ENCODE peak calls at places on chromosomes 16 and 17, in five cellular contexts. G is OCI-LY7; I is fibroblast of the aortic adventitia; T is RWPE1; R is stimulated activated CD4-positive, alpha-beta T cell treated with anti-CD3 and anti-CD28 coated beads, Interleukin-4, amount 100 ng/mL, for 1 hour. W is an unnamed sample.

GRCh38 chr17:50051606-50052005 is 4.3 kb upstream of the ITGA3 start:
- DNase-seq in G (no peak), I (no peak), T (no peak), R (no peak), W (no peak)

GRCh38 chr16:11587643-11588247 is 1.0 kb upstream of the LITAF start:
- DNase-seq in G (no peak), I (no peak), T (no peak), R (no peak), W (no peak)

GRCh38 chr16:29674188-29674587 is 4.8 kb upstream of the QPRT start:
- DNase-seq in G (no peak), I (peak), T (no peak), R (no peak), W (no peak)

GRCh38 chr16:1740234-1740633 is 31.1 kb downstream of the NME3 start:
- DNase-seq in G (no peak), I (no peak), T (no peak), R (no peak), W (no peak)

GRCh38 chr17:20187049-20187448 is 177.9 kb downstream of the SPECC1 start:
- DNase-seq in G (no peak), I (peak), T (no peak), R (no peak), W (no peak)

GRCh38 chr17:80034977-80035686 is 540 bp downstream of the TBC1D16 start:
- DNase-seq in G (no peak), I (peak), T (peak), R (peak), W (no peak)

GRCh38 chr16:51151435-51151950 is 423 bp upstream of the SALL1 start:
- DNase-seq in G (no peak), I (peak), T (no peak), R (no peak), W (no peak)

GRCh38 chr17:40602445-40603443 is 37.5 kb upstream of the CCR7 start:
- DNase-seq in G (no peak), I (no peak), T (no peak), R (peak), W (no peak)

GRCh38 chr17:40726919-40727318 is 23.4 kb upstream of the KRT24 start:
- DNase-seq in G (peak), I (peak), T (no peak), R (no peak), W (no peak)

GRCh38 chr17:77445908-77446535 is 305.3 kb downstream of the SEC14L1 start:
- DNase-seq in G (peak), I (peak), T (no peak), R (peak), W (no peak)

GRCh38 chr17:49197346-49197998 is 12.9 kb downstream of the GNGT2 start:
- DNase-seq in G (no peak), I (peak), T (no peak), R (no peak), W (no peak)

GRCh38 chr16:28110479-28110878 is 47.0 kb upstream of the GSG1L start:
- DNase-seq in G (no peak), I (peak), T (no peak), R (no peak), W (no peak)

GRCh38 chr16:4882261-4882632 is 35.0 kb downstream of the UBN1 start:
- DNase-seq in G (no peak), I (peak), T (peak), R (no peak), W (no peak)

GRCh38 chr16:64253525-64253924 is 868.3 kb downstream of the CDH11 start:
- DNase-seq in G (no peak), I (no peak), T (no peak), R (no peak), W (no peak)

GRCh38 chr17:39271546-39271945 is 45.8 kb upstream of the STAC2 start:
- DNase-seq in G (no peak), I (peak), T (no peak), R (no peak), W (no peak)